ENCODE peak calls at places on chromosome 7, in ten cellular contexts. T, J, S, Y, I, B, F, E, D and P are unnamed samples. For H3K4me1, the result is how much of the 10 kb centered on the place peaks cover.

GRCh38 chr7:85773116-85773783 is 586.4 kb upstream of the SEMA3D start:
- DNase-seq in D (no peak), I (no peak), B (no peak), T (no peak), F (peak), S (no peak), J (peak), Y (peak), E (no peak), P (no peak)

GRCh38 chr7:44131173-44132009 is 8.0 kb upstream of the POLD2 start:
- DNase-seq in E (no peak), B (no peak), F (peak), S (no peak), T (no peak), I (no peak), D (no peak), Y (no peak), J (peak), P (peak)

GRCh38 chr7:132666076-132666775 is 90.0 kb upstream of the PLXNA4 start:
- DNase-seq in D (no peak), B (no peak), J (peak), I (no peak), Y (peak), S (no peak), T (peak), E (no peak), F (peak), P (no peak)

GRCh38 chr7:28207486-28208158 is 27.0 kb upstream of the JAZF1 start:
- DNase-seq in E (peak), S (no peak), J (no peak), I (no peak), T (no peak), F (no peak), D (no peak), Y (no peak), B (no peak), P (no peak)

GRCh38 chr7:18727094-18727870 is 231.7 kb downstream of the HDAC9 start:
- DNase-seq in F (no peak), I (no peak), Y (peak), T (no peak), E (peak), D (peak), B (no peak), J (peak), S (no peak), P (no peak)

GRCh38 chr7:49660170-49660783 is 113.2 kb upstream of the VWC2 start:
- DNase-seq in J (no peak), T (no peak), I (no peak), S (no peak), D (no peak), Y (no peak), E (no peak), B (no peak), F (no peak), P (no peak)

GRCh38 chr7:44154703-44155102 is 13.6 kb upstream of the MYL7 start:
- DNase-seq in J (no peak), E (no peak), B (no peak), F (no peak), I (no peak), Y (no peak), T (no peak), S (no peak), D (peak), P (no peak)

GRCh38 chr7:22241805-22242390 is 115.1 kb downstream of the RAPGEF5 start:
- DNase-seq in I (no peak), E (no peak), D (no peak), Y (no peak), F (no peak), S (no peak), J (no peak), B (no peak), T (no peak), P (no peak)

GRCh38 chr7:135361788-135362187 is 128.2 kb downstream of the STRA8 start:
- DNase-seq in B (no peak), J (no peak), T (no peak), S (no peak), D (no peak), Y (no peak), E (no peak), I (no peak), F (no peak), P (no peak)

GRCh38 chr7:1530946-1531262 is 402 bp downstream of the MAFK start:
- DNase-seq in S (no peak), B (no peak), J (no peak), F (no peak), D (no peak), I (no peak), E (no peak), T (no peak), Y (no peak), P (no peak)

GRCh38 chr7:34879871-34880270 is 157.4 kb downstream of the DPY19L1 start:
- DNase-seq in B (no peak), F (no peak), J (no peak), T (no peak), I (no peak), S (no peak), E (no peak), D (no peak), Y (no peak), P (no peak)

GRCh38 chr7:38594931-38595330 is 36.2 kb downstream of the AMPH start:
- DNase-seq in E (no peak), J (no peak), B (no peak), S (no peak), I (no peak), T (no peak), D (no peak), F (no peak), Y (no peak), P (no peak)

GRCh38 chr7:97179454-97180104 is 62.1 kb downstream of the SDHAF3 start:
- DNase-seq in J (peak), I (no peak), Y (peak), E (peak), T (peak), D (no peak), F (peak), B (peak), S (no peak), P (no peak)

GRCh38 chr7:98086231-98086855 is 20.3 kb upstream of the LMTK2 start:
- DNase-seq in Y (no peak), T (no peak), D (no peak), F (no peak), J (no peak), I (peak), E (no peak), S (no peak), B (no peak), P (no peak)

GRCh38 chr7:15323545-15323944 is 238.3 kb downstream of the AGMO start:
- DNase-seq in B (no peak), S (no peak), E (no peak), Y (no peak), T (no peak), D (no peak), F (peak), I (no peak), J (peak), P (no peak)

GRCh38 chr7:87312215-87312865 is 33.1 kb upstream of the CROT start:
- DNase-seq in T (peak), B (peak), E (peak), Y (peak), F (peak), J (peak), D (no peak), I (no peak), S (peak), P (no peak)

GRCh38 chr7:93530701-93531100 is 43.8 kb downstream of the CALCR start:
- DNase-seq in S (no peak), D (no peak), F (no peak), B (no peak), E (no peak), J (no peak), Y (no peak), I (no peak), T (no peak), P (no peak)

GRCh38 chr7:129862672-129863071 is 90.1 kb downstream of the UBE2H start:
- DNase-seq in B (no peak), E (no peak), F (no peak), T (no peak), I (no peak), D (no peak), S (no peak), Y (no peak), J (no peak), P (no peak)

GRCh38 chr7:18978108-18978495 is 139.3 kb downstream of the TWIST1 start:
- DNase-seq in S (no peak), J (peak), Y (peak), D (no peak), I (no peak), F (peak), B (no peak), T (no peak), E (peak), P (no peak)

GRCh38 chr7:50644114-50644513 is 78.9 kb upstream of the DDC start:
- DNase-seq in B (no peak), T (no peak), J (no peak), E (no peak), D (peak), F (no peak), S (no peak), I (no peak), Y (no peak), P (no peak)

GRCh38 chr7:20442951-20443350 is 112.3 kb downstream of the ITGB8 start:
- DNase-seq in I (no peak), E (peak), Y (no peak), S (no peak), J (no peak), F (no peak), D (no peak), B (no peak), T (no peak), P (no peak)

GRCh38 chr7:4621401-4621800 is 60.7 kb upstream of the FOXK1 start:
- DNase-seq in B (no peak), S (no peak), I (no peak), F (peak), J (peak), D (no peak), E (no peak), T (no peak), Y (no peak), P (no peak)

GRCh38 chr7:31370610-31371009 is 30.1 kb upstream of the NEUROD6 start:
- DNase-seq in B (no peak), S (no peak), I (no peak), J (no peak), D (no peak), E (no peak), T (no peak), Y (no peak), F (no peak), P (no peak)

GRCh38 chr7:155807013-155807804 is 5.1 kb downstream of the SHH start:
- DNase-seq in D (no peak), T (no peak), S (no peak), E (no peak), F (no peak), B (no peak), Y (no peak), J (no peak), I (peak), P (no peak)

GRCh38 chr7:73623798-73624668 is at the start of gene MLXIPL:
- DNase-seq in F (peak), Y (no peak), J (peak), I (peak), D (peak), B (peak), S (peak), E (peak), T (no peak), P (peak)

GRCh38 chr7:87395442-87396020 is 50.1 kb downstream of the CROT start:
- DNase-seq in J (no peak), S (no peak), Y (no peak), F (no peak), B (no peak), D (no peak), I (no peak), E (no peak), T (no peak), P (no peak)

GRCh38 chr7:155136619-155137243 is 66.6 kb downstream of the HTR5A start:
- DNase-seq in Y (no peak), T (no peak), E (no peak), S (no peak), B (no peak), J (no peak), F (no peak), D (no peak), I (no peak), P (no peak)

GRCh38 chr7:27235387-27236052 is 7.1 kb upstream of the EVX1 start:
- DNase-seq in B (no peak), F (no peak), I (peak), J (peak), E (no peak), D (no peak), T (no peak), S (no peak), Y (no peak), P (peak)

GRCh38 chr7:111424768-111425167 is 137.5 kb downstream of the IMMP2L start:
- DNase-seq in E (peak), I (no peak), Y (peak), T (no peak), D (no peak), J (no peak), F (no peak), B (no peak), S (no peak), P (no peak)

GRCh38 chr7:50665403-50666123 is 100.4 kb upstream of the DDC start:
- DNase-seq in Y (peak), F (no peak), S (peak), D (peak), E (no peak), B (no peak), J (peak), I (no peak), T (no peak), P (no peak)

GRCh38 chr7:88268858-88269257 is 37.8 kb downstream of the STEAP4 start:
- DNase-seq in D (no peak), F (no peak), Y (no peak), T (no peak), I (no peak), S (no peak), B (no peak), E (no peak), J (no peak), P (no peak)

GRCh38 chr7:38224392-38224791 is 46.3 kb downstream of the STARD3NL start:
- DNase-seq in B (no peak), I (no peak), E (no peak), D (no peak), F (no peak), Y (peak), S (no peak), J (no peak), T (no peak), P (no peak)

GRCh38 chr7:111168182-111168581 is 77.3 kb downstream of the LRRN3 start:
- DNase-seq in S (no peak), F (peak), T (no peak), B (no peak), E (no peak), D (no peak), J (peak), Y (peak), I (no peak), P (no peak)

GRCh38 chr7:139725077-139725476 is 52.7 kb downstream of the HIPK2 start:
- DNase-seq in Y (peak), B (no peak), J (peak), T (no peak), F (peak), E (peak), S (no peak), D (peak), I (no peak), P (no peak)

GRCh38 chr7:121322460-121322859 is 6.3 kb upstream of the WNT16 start:
- DNase-seq in F (no peak), S (no peak), B (no peak), I (no peak), Y (no peak), E (no peak), J (no peak), D (no peak), T (no peak), P (no peak)

GRCh38 chr7:77687747-77688144 is 8.5 kb upstream of the RSBN1L start:
- DNase-seq in S (no peak), B (no peak), T (no peak), D (no peak), J (no peak), Y (no peak), F (no peak), I (no peak), E (no peak), P (no peak)

GRCh38 chr7:77693830-77694583 is 2.3 kb upstream of the RSBN1L start:
- DNase-seq in J (no peak), Y (no peak), E (no peak), F (no peak), S (no peak), D (no peak), T (no peak), I (no peak), B (no peak), P (no peak)

GRCh38 chr7:77687100-77687746 is 9.0 kb upstream of the RSBN1L start:
- DNase-seq in Y (peak), B (no peak), F (peak), S (no peak), E (no peak), I (no peak), T (peak), D (no peak), J (peak), P (no peak)

GRCh38 chr7:77691892-77692491 is 4.3 kb upstream of the RSBN1L start:
- DNase-seq in F (no peak), J (no peak), D (no peak), B (no peak), T (no peak), E (no peak), S (no peak), I (no peak), Y (no peak), P (no peak)

DNA sequence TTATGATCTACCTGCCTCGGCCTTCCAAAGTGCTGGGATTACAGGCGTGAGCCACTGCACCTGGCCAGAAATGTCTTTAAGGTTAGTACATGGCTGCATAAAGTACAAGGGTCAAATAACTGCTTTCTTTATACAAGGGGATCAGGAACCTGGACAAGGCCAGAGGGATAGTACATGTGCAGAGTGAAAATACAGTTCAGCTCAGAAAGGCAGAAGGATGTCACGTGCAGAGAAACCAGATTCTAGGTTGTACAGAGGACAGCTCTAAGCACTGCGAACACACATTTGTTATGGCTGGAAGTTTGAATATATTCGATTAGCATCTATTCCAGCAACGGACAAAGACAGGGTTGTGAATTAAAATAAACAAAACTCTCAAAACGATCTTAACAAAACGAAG is 6.0 kb upstream of the RSBN1L start:
- DNase-seq in T (no peak), F (no peak), J (no peak), I (no peak), Y (no peak), D (no peak), S (no peak), E (no peak), B (no peak), P (no peak)
- H3K4me1 ChIP-seq in T (under half), F (under half), J (under half), I (under half), Y (under half), D (under half), S (under half), E (under half), B (under half), P (under half)

GRCh38 chr7:101303102-101303701 is 18.4 kb downstream of the IFT22 start:
- DNase-seq in I (no peak), F (no peak), E (no peak), D (no peak), T (no peak), S (no peak), Y (no peak), J (peak), B (no peak), P (no peak)
- H3K4me1 ChIP-seq in I (under half), F (under half), E (under half), D (under half), T (under half), S (under half), Y (under half), J (under half), B (under half), P (under half)

GRCh38 chr7:141698247-141699015 is 3.5 kb downstream of the DENND11 start:
- DNase-seq in F (no peak), D (no peak), S (no peak), I (no peak), Y (no peak), E (no peak), B (no peak), T (no peak), J (no peak), P (no peak)
- H3K4me1 ChIP-seq in F (under half), D (under half), S (under half), I (under half), Y (under half), E (under half), B (under half), T (under half), J (under half), P (half or more)

GRCh38 chr7:107933386-107934013 is 42.5 kb downstream of the DLD start:
- DNase-seq in F (no peak), E (no peak), B (no peak), S (no peak), I (no peak), T (no peak), D (no peak), J (no peak), Y (no peak), P (no peak)

GRCh38 chr7:107936312-107936711 is 45.3 kb downstream of the DLD start:
- DNase-seq in J (no peak), D (no peak), E (no peak), B (no peak), S (no peak), T (no peak), I (no peak), Y (no peak), F (no peak), P (no peak)

GRCh38 chr7:107934991-107935770 is 44.2 kb downstream of the DLD start:
- DNase-seq in E (no peak), I (no peak), Y (peak), T (no peak), J (no peak), S (no peak), D (no peak), B (no peak), F (peak), P (no peak)

GRCh38 chr7:107931740-107932515 is 40.9 kb downstream of the DLD start:
- DNase-seq in Y (no peak), J (peak), E (no peak), S (peak), F (no peak), B (no peak), D (no peak), T (no peak), I (no peak), P (peak)

GRCh38 chr7:107932851-107933250 is 41.9 kb downstream of the DLD start:
- DNase-seq in D (no peak), E (no peak), J (no peak), I (no peak), F (no peak), T (no peak), S (no peak), B (no peak), Y (no peak), P (no peak)
- H3K4me1 ChIP-seq in D (under half), E (under half), J (under half), I (under half), F (under half), T (under half), S (under half), B (under half), Y (under half), P (under half)

GRCh38 chr7:131035088-131035770 is 292.4 kb upstream of the MKLN1 start:
- DNase-seq in D (no peak), Y (no peak), J (no peak), B (no peak), S (no peak), I (no peak), F (no peak), T (no peak), E (no peak), P (no peak)
- H3K4me1 ChIP-seq in D (under half), Y (under half), J (under half), B (under half), S (half or more), I (half or more), F (under half), T (under half), E (under half), P (half or more)

GRCh38 chr7:143379607-143380263 is 1.4 kb upstream of the ZYX start:
- DNase-seq in I (no peak), S (no peak), F (no peak), E (no peak), D (no peak), B (no peak), Y (no peak), T (peak), J (no peak), P (no peak)
- H3K4me1 ChIP-seq in I (half or more), S (under half), F (under half), E (under half), D (under half), B (under half), Y (under half), T (half or more), J (under half), P (half or more)

GRCh38 chr7:106891545-106892410 is 26.7 kb downstream of the PIK3CG start:
- DNase-seq in F (no peak), I (no peak), T (no peak), Y (no peak), E (no peak), B (no peak), D (no peak), S (no peak), J (peak), P (no peak)
- H3K4me1 ChIP-seq in F (under half), I (under half), T (under half), Y (under half), E (under half), B (under half), D (under half), S (under half), J (under half), P (under half)

GRCh38 chr7:23396222-23396621 is 74.1 kb downstream of the IGF2BP3 start:
- DNase-seq in I (no peak), B (no peak), J (peak), Y (peak), F (peak), E (no peak), S (no peak), T (no peak), D (no peak), P (no peak)

GRCh38 chr7:23397241-23397640 is 73.0 kb downstream of the IGF2BP3 start:
- DNase-seq in D (no peak), I (no peak), E (no peak), F (no peak), S (no peak), T (no peak), J (no peak), Y (no peak), B (no peak), P (no peak)

GRCh38 chr7:23389701-23390100 is 80.6 kb downstream of the IGF2BP3 start:
- DNase-seq in S (no peak), F (no peak), Y (no peak), D (no peak), T (no peak), E (no peak), I (no peak), J (no peak), B (no peak), P (no peak)

GRCh38 chr7:23393636-23394035 is 76.7 kb downstream of the IGF2BP3 start:
- DNase-seq in E (no peak), T (no peak), S (no peak), D (no peak), F (no peak), B (no peak), Y (no peak), J (no peak), I (no peak), P (no peak)

DNA sequence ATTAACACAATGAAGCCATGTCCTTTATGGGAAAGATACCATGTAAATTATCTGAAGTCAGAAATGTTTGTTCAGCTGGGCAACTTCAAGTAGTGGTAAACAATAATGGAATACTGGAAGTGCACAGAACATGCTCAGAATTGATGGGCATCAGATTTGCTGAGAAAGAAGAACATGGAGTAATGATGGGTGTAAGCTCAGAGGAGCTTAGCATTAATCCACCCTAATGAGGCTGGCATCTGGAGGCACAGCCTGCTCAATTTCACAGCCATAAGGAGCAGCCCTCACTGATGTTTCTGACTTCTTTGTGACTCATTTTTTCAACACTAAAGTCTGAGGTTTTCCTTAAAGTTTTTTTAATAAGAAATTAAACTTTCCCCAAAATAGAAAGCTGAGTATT is 75.5 kb downstream of the IGF2BP3 start:
- DNase-seq in S (no peak), Y (peak), T (no peak), D (no peak), I (no peak), B (no peak), J (no peak), E (no peak), F (peak), P (no peak)
- H3K4me1 ChIP-seq in S (under half), Y (under half), T (under half), D (under half), I (under half), B (under half), J (under half), E (under half), F (under half), P (under half)